ENCODE peak calls at places on chromosome 13, in seven cellular contexts. Z is omental fat pad, N is breast epithelium, R is cardiac fibroblast, Q is astrocyte, O is mucosa of descending colon, B is Calu3. S is an unnamed sample.

GRCh38 chr13:24150613-24151012 is 9.9 kb upstream of the SPATA13 start:
- DNase-seq in Z (no peak), N (no peak), R (no peak), Q (no peak), O (no peak), B (no peak), S (no peak)

GRCh38 chr13:99737456-99737855 is 234.1 kb downstream of the ZIC5 start:
- DNase-seq in Z (no peak), N (no peak), R (no peak), Q (no peak), O (no peak), B (no peak), S (no peak)

GRCh38 chr13:99352351-99353271 is 45.4 kb upstream of the GPR183 start:
- DNase-seq in Z (no peak), N (no peak), R (no peak), Q (no peak), O (no peak), B (no peak), S (no peak)

GRCh38 chr13:65868106-65868505 is 1362.0 kb downstream of the PCDH9 start:
- DNase-seq in Z (no peak), N (no peak), R (no peak), Q (no peak), O (no peak), B (no peak), S (no peak)

GRCh38 chr13:23658929-23659541 is 88.8 kb downstream of the TNFRSF19 start:
- DNase-seq in Z (no peak), N (no peak), R (no peak), Q (no peak), O (no peak), B (no peak), S (no peak)

GRCh38 chr13:43006893-43007631 is 15.0 kb upstream of the EPSTI1 start:
- DNase-seq in Z (no peak), N (no peak), R (peak; percentile 72), Q (peak; percentile 76), O (no peak), B (no peak), S (no peak)

GRCh38 chr13:33204130-33204927 is 81.2 kb downstream of the STARD13 start:
- DNase-seq in Z (no peak), N (no peak), R (peak; percentile 94), Q (peak; percentile 87), O (peak; percentile 56), B (no peak), S (no peak)

GRCh38 chr13:113466321-113466836 is 13.1 kb upstream of the ADPRHL1 start:
- DNase-seq in Z (no peak), N (no peak), R (no peak), Q (no peak), O (no peak), B (no peak), S (no peak)

GRCh38 chr13:38743499-38743898 is 56.6 kb downstream of the FREM2 start:
- DNase-seq in Z (no peak), N (no peak), R (no peak), Q (no peak), O (no peak), B (no peak), S (no peak)

GRCh38 chr13:33369073-33369472 is 83.5 kb upstream of the STARD13 start:
- DNase-seq in Z (no peak), N (no peak), R (no peak), Q (no peak), O (no peak), B (no peak), S (no peak)

GRCh38 chr13:108902557-108903155 is 273.2 kb downstream of the MYO16 start:
- DNase-seq in Z (no peak), N (no peak), R (peak; percentile 11), Q (no peak), O (no peak), B (peak; percentile 1), S (no peak)

GRCh38 chr13:77868717-77869116 is 49.9 kb downstream of the EDNRB start:
- DNase-seq in Z (no peak), N (no peak), R (peak; percentile 75), Q (no peak), O (no peak), B (no peak), S (no peak)

GRCh38 chr13:40077396-40078027 is 422.1 kb downstream of the COG6 start:
- DNase-seq in Z (no peak), N (no peak), R (no peak), Q (no peak), O (no peak), B (no peak), S (no peak)

GRCh38 chr13:23701646-23702045 is 131.4 kb downstream of the TNFRSF19 start:
- DNase-seq in Z (peak; percentile 51), N (peak; percentile 60), R (peak; percentile 100), Q (peak; percentile 83), O (peak; percentile 36), B (no peak), S (no peak)

GRCh38 chr13:50731400-50731799 is 112.1 kb downstream of the DLEU7 start:
- DNase-seq in Z (no peak), N (peak; percentile 22), R (peak; percentile 88), Q (peak; percentile 82), O (no peak), B (no peak), S (no peak)

GRCh38 chr13:90233933-90234672 is 1113.4 kb upstream of the MIR17HG start:
- DNase-seq in Z (no peak), N (no peak), R (no peak), Q (no peak), O (no peak), B (no peak), S (no peak)
- TF ChIP-seq CTCF in Z (no peak), N (no peak), R (no peak), Q (no peak), O (no peak), B (no peak), S (no peak)

DNA sequence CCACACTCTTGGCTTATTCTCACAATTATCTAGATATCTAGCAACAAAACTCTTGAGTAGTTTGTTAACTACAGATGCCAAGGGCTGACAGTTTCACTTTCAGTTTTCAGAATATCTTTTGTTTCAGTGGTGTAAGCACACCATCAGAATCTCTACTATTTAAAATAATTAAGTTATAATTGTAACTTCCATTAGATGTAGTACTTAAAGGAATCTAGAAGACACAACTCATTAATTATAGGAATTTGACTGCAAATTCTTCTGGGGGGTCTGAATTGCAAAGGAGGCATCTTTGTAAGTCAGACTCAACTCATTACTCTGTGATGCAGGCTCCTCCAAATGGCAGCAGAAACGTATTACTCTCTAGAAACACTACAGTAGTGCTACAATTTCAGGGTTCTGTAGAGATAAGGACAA is 44.9 kb upstream of the USPL1 start:
- DNase-seq in Z (no peak), N (no peak), R (peak; percentile 72), Q (peak; percentile 64), O (peak; percentile 24), B (no peak), S (no peak)
- TF ChIP-seq CTCF in Z (no peak), N (no peak), R (peak; percentile 22), Q (no peak), O (no peak), B (no peak), S (no peak)

GRCh38 chr13:22256111-22256639 is 585.3 kb downstream of the FGF9 start:
- DNase-seq in Z (no peak), N (no peak), R (no peak), Q (no peak), O (no peak), B (no peak), S (no peak)
- TF ChIP-seq CTCF in Z (no peak), N (no peak), R (no peak), Q (no peak), O (no peak), B (no peak), S (no peak)

GRCh38 chr13:21671793-21672680 is 1.2 kb downstream of the FGF9 start:
- DNase-seq in Z (no peak), N (no peak), R (no peak), Q (no peak), O (no peak), B (no peak), S (no peak)

GRCh38 chr13:21672811-21673591 is 2.1 kb downstream of the FGF9 start:
- DNase-seq in Z (no peak), N (no peak), R (no peak), Q (no peak), O (peak; percentile 25), B (no peak), S (no peak)

GRCh38 chr13:21668665-21669599 is 1.9 kb upstream of the FGF9 start:
- DNase-seq in Z (no peak), N (no peak), R (peak; percentile 27), Q (peak; percentile 36), O (peak; percentile 40), B (no peak), S (no peak)

GRCh38 chr13:21670006-21670882 is 629 bp upstream of the FGF9 start:
- DNase-seq in Z (no peak), N (no peak), R (peak; percentile 58), Q (peak; percentile 46), O (peak; percentile 78), B (peak; percentile 52), S (no peak)

GRCh38 chr13:21670883-21671792 is at the start of gene FGF9:
- DNase-seq in Z (no peak), N (peak; percentile 26), R (peak; percentile 74), Q (peak; percentile 72), O (peak; percentile 89), B (peak; percentile 68), S (peak; percentile 72)
- TF ChIP-seq CTCF in Z (no peak), N (no peak), R (no peak), Q (no peak), O (no peak), B (no peak), S (peak; percentile 0)

S was measured in D721Med.